ENCODE peak calls at places on chromosome 13, in nine cellular contexts. One of them, this sample, is unnamed.

GRCh38 chr13:56869671-56870070 is 271.0 kb upstream of the PRR20A start:
- DNase-seq in cardiac fibroblast: no peak
- DNase-seq in fibroblast of pulmonary artery: no peak
- DNase-seq in AG04450: no peak
- DNase-seq in omental fat pad: no peak
- DNase-seq in mesothelial cell of epicardium: no peak
- DNase-seq in AG10803: no peak
- DNase-seq in AG09309: no peak
- DNase-seq in heart right ventricle: no peak
- DNase-seq in this sample: no peak

GRCh38 chr13:88623150-88623549 is 952.0 kb downstream of the SLITRK5 start:
- DNase-seq in cardiac fibroblast: no peak
- DNase-seq in fibroblast of pulmonary artery: peak; percentile 17
- DNase-seq in AG04450: no peak
- DNase-seq in omental fat pad: no peak
- DNase-seq in mesothelial cell of epicardium: no peak
- DNase-seq in AG10803: no peak
- DNase-seq in AG09309: no peak
- DNase-seq in heart right ventricle: no peak
- DNase-seq in this sample: no peak

GRCh38 chr13:76723551-76724232 is 162.5 kb downstream of the KCTD12 start:
- DNase-seq in cardiac fibroblast: peak; percentile 84
- DNase-seq in fibroblast of pulmonary artery: peak; percentile 94
- DNase-seq in AG04450: peak; percentile 54
- DNase-seq in omental fat pad: no peak
- DNase-seq in mesothelial cell of epicardium: no peak
- DNase-seq in AG10803: peak; percentile 96
- DNase-seq in AG09309: peak; percentile 48
- DNase-seq in heart right ventricle: peak; percentile 12
- DNase-seq in this sample: no peak

GRCh38 chr13:108176685-108177274 is 38.6 kb downstream of the LIG4 start:
- DNase-seq in cardiac fibroblast: peak; percentile 25
- DNase-seq in fibroblast of pulmonary artery: peak; percentile 38
- DNase-seq in AG04450: no peak
- DNase-seq in omental fat pad: no peak
- DNase-seq in mesothelial cell of epicardium: no peak
- DNase-seq in AG10803: no peak
- DNase-seq in AG09309: no peak
- DNase-seq in heart right ventricle: no peak
- DNase-seq in this sample: no peak

GRCh38 chr13:102847272-102848234 is 1.7 kb downstream of the ERCC5 start:
- DNase-seq in cardiac fibroblast: peak; percentile 70
- DNase-seq in fibroblast of pulmonary artery: peak; percentile 70
- DNase-seq in AG04450: no peak
- DNase-seq in omental fat pad: no peak
- DNase-seq in mesothelial cell of epicardium: no peak
- DNase-seq in AG10803: peak; percentile 54
- DNase-seq in AG09309: no peak
- DNase-seq in heart right ventricle: no peak
- DNase-seq in this sample: no peak

GRCh38 chr13:109389456-109389855 is 396.9 kb downstream of the IRS2 start:
- DNase-seq in cardiac fibroblast: no peak
- DNase-seq in fibroblast of pulmonary artery: no peak
- DNase-seq in AG04450: no peak
- DNase-seq in omental fat pad: no peak
- DNase-seq in mesothelial cell of epicardium: no peak
- DNase-seq in AG10803: peak; percentile 78
- DNase-seq in AG09309: no peak
- DNase-seq in heart right ventricle: no peak
- DNase-seq in this sample: no peak

GRCh38 chr13:62110079-62110478 is 694.4 kb upstream of the PCDH20 start:
- DNase-seq in cardiac fibroblast: no peak
- DNase-seq in fibroblast of pulmonary artery: no peak
- DNase-seq in AG04450: no peak
- DNase-seq in omental fat pad: no peak
- DNase-seq in mesothelial cell of epicardium: no peak
- DNase-seq in AG10803: no peak
- DNase-seq in AG09309: no peak
- DNase-seq in heart right ventricle: no peak
- DNase-seq in this sample: no peak

GRCh38 chr13:73416093-73416492 is 357.3 kb downstream of the KLF5 start:
- DNase-seq in cardiac fibroblast: no peak
- DNase-seq in fibroblast of pulmonary artery: no peak
- DNase-seq in AG04450: no peak
- DNase-seq in omental fat pad: no peak
- DNase-seq in mesothelial cell of epicardium: no peak
- DNase-seq in AG10803: peak; percentile 63
- DNase-seq in AG09309: no peak
- DNase-seq in heart right ventricle: no peak
- DNase-seq in this sample: no peak

GRCh38 chr13:48976677-48977625 is 1.2 kb downstream of the FNDC3A start:
- DNase-seq in cardiac fibroblast: peak; percentile 6
- DNase-seq in fibroblast of pulmonary artery: peak; percentile 20
- DNase-seq in AG04450: no peak
- DNase-seq in omental fat pad: no peak
- DNase-seq in mesothelial cell of epicardium: no peak
- DNase-seq in AG10803: peak; percentile 1
- DNase-seq in AG09309: no peak
- DNase-seq in heart right ventricle: no peak
- DNase-seq in this sample: no peak

GRCh38 chr13:108120332-108120731 is 95.0 kb downstream of the LIG4 start:
- DNase-seq in cardiac fibroblast: no peak
- DNase-seq in fibroblast of pulmonary artery: no peak
- DNase-seq in AG04450: no peak
- DNase-seq in omental fat pad: no peak
- DNase-seq in mesothelial cell of epicardium: no peak
- DNase-seq in AG10803: no peak
- DNase-seq in AG09309: no peak
- DNase-seq in heart right ventricle: no peak
- DNase-seq in this sample: no peak

GRCh38 chr13:74132152-74132767 is 1.9 kb downstream of the KLF12 start:
- DNase-seq in cardiac fibroblast: peak; percentile 49
- DNase-seq in fibroblast of pulmonary artery: peak; percentile 46
- DNase-seq in AG04450: no peak
- DNase-seq in omental fat pad: no peak
- DNase-seq in mesothelial cell of epicardium: no peak
- DNase-seq in AG10803: no peak
- DNase-seq in AG09309: no peak
- DNase-seq in heart right ventricle: no peak
- DNase-seq in this sample: no peak

GRCh38 chr13:86757236-86757978 is 913.8 kb upstream of the SLITRK5 start:
- DNase-seq in cardiac fibroblast: no peak
- DNase-seq in fibroblast of pulmonary artery: no peak
- DNase-seq in AG04450: no peak
- DNase-seq in omental fat pad: no peak
- DNase-seq in mesothelial cell of epicardium: no peak
- DNase-seq in AG10803: no peak
- DNase-seq in AG09309: no peak
- DNase-seq in heart right ventricle: no peak
- DNase-seq in this sample: no peak

GRCh38 chr13:51502206-51502651 is 49.4 kb upstream of the INTS6 start:
- DNase-seq in cardiac fibroblast: no peak
- DNase-seq in fibroblast of pulmonary artery: no peak
- DNase-seq in AG04450: no peak
- DNase-seq in omental fat pad: no peak
- DNase-seq in mesothelial cell of epicardium: no peak
- DNase-seq in AG10803: no peak
- DNase-seq in AG09309: no peak
- DNase-seq in heart right ventricle: no peak
- DNase-seq in this sample: no peak

GRCh38 chr13:101465877-101466276 is 13.4 kb downstream of the ITGBL1 start:
- DNase-seq in cardiac fibroblast: no peak
- DNase-seq in fibroblast of pulmonary artery: no peak
- DNase-seq in AG04450: no peak
- DNase-seq in omental fat pad: no peak
- DNase-seq in mesothelial cell of epicardium: no peak
- DNase-seq in AG10803: peak; percentile 48
- DNase-seq in AG09309: no peak
- DNase-seq in heart right ventricle: no peak
- DNase-seq in this sample: no peak

GRCh38 chr13:43848250-43848649 is 31.3 kb downstream of the CCDC122 start:
- DNase-seq in cardiac fibroblast: peak; percentile 91
- DNase-seq in fibroblast of pulmonary artery: peak; percentile 95
- DNase-seq in AG04450: peak; percentile 21
- DNase-seq in omental fat pad: no peak
- DNase-seq in mesothelial cell of epicardium: no peak
- DNase-seq in AG10803: peak; percentile 89
- DNase-seq in AG09309: peak; percentile 72
- DNase-seq in heart right ventricle: no peak
- DNase-seq in this sample: no peak

GRCh38 chr13:80654638-80655249 is 313.8 kb upstream of the SPRY2 start:
- DNase-seq in cardiac fibroblast: no peak
- DNase-seq in fibroblast of pulmonary artery: no peak
- DNase-seq in AG04450: no peak
- DNase-seq in omental fat pad: no peak
- DNase-seq in mesothelial cell of epicardium: no peak
- DNase-seq in AG10803: no peak
- DNase-seq in AG09309: no peak
- DNase-seq in heart right ventricle: no peak
- DNase-seq in this sample: no peak

GRCh38 chr13:80658705-80659104 is 317.8 kb upstream of the SPRY2 start:
- DNase-seq in cardiac fibroblast: no peak
- DNase-seq in fibroblast of pulmonary artery: no peak
- DNase-seq in AG04450: no peak
- DNase-seq in omental fat pad: no peak
- DNase-seq in mesothelial cell of epicardium: no peak
- DNase-seq in AG10803: no peak
- DNase-seq in AG09309: no peak
- DNase-seq in heart right ventricle: no peak
- DNase-seq in this sample: no peak

GRCh38 chr13:80655778-80656518 is 315.0 kb upstream of the SPRY2 start:
- DNase-seq in cardiac fibroblast: no peak
- DNase-seq in fibroblast of pulmonary artery: no peak
- DNase-seq in AG04450: no peak
- DNase-seq in omental fat pad: no peak
- DNase-seq in mesothelial cell of epicardium: no peak
- DNase-seq in AG10803: no peak
- DNase-seq in AG09309: no peak
- DNase-seq in heart right ventricle: no peak
- DNase-seq in this sample: no peak
- TF ChIP-seq CTCF in cardiac fibroblast: no peak
- TF ChIP-seq CTCF in fibroblast of pulmonary artery: no peak
- TF ChIP-seq CTCF in AG04450: no peak
- TF ChIP-seq CTCF in omental fat pad: no peak
- TF ChIP-seq CTCF in mesothelial cell of epicardium: no peak
- TF ChIP-seq CTCF in AG10803: no peak
- TF ChIP-seq CTCF in AG09309: no peak
- TF ChIP-seq CTCF in heart right ventricle: no peak
- TF ChIP-seq CTCF in this sample: no peak

DNA sequence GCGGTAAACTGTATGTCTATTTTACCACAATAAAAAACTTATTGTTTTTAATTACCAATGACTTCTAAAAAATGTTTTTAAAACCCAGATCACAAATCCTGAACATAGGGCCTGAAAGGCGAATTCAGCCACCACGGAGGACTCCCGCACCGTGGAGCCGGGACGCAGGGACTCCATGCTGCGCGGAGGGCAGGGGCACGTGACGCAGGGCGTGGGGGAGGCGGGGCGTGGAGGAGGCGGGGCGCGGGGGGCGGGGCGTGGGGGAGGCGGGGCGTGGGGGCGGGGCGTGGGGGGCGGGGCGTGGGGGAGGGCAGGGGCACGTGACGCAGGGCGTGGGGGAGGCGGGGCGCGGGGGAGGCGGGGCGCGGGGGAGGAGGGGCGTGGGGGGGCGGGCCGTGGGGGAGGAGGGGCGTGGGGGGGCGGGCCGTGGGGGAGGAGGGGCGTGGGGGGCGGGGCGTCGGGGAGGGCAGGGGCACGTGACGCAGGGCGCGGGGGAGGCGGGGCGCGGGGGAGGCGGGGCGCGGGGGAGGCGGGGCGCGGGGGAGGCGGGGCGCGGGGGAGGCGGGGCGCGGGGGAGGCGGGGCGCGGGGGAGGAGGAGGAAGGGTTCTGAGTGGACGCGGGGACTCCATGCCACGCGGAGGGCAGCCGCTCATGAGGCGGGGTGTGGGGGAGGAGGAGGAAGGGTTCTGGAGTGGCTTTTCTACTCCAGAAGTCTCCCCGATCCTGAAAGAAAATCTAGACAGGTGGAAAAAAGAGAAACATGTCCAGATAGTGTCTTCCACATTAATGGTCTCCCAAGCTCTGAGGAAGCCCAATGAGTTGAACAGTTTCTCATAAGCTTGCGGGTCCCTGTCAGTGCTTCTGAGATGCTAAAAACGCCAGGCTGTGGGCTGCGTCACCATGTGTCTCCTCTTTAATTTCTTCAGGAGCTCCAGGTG is 4.4 kb upstream of the PROZ start:
- DNase-seq in cardiac fibroblast: peak; percentile 76
- DNase-seq in fibroblast of pulmonary artery: peak; percentile 68
- DNase-seq in AG04450: no peak
- DNase-seq in omental fat pad: peak; percentile 52
- DNase-seq in mesothelial cell of epicardium: peak; percentile 75
- DNase-seq in AG10803: peak; percentile 58
- DNase-seq in AG09309: no peak
- DNase-seq in heart right ventricle: peak; percentile 83
- DNase-seq in this sample: peak; percentile 62
- TF ChIP-seq CTCF in cardiac fibroblast: no peak
- TF ChIP-seq CTCF in fibroblast of pulmonary artery: no peak
- TF ChIP-seq CTCF in AG04450: no peak
- TF ChIP-seq CTCF in omental fat pad: no peak
- TF ChIP-seq CTCF in mesothelial cell of epicardium: no peak
- TF ChIP-seq CTCF in AG10803: no peak
- TF ChIP-seq CTCF in AG09309: no peak
- TF ChIP-seq CTCF in heart right ventricle: no peak
- TF ChIP-seq CTCF in this sample: no peak

DNA sequence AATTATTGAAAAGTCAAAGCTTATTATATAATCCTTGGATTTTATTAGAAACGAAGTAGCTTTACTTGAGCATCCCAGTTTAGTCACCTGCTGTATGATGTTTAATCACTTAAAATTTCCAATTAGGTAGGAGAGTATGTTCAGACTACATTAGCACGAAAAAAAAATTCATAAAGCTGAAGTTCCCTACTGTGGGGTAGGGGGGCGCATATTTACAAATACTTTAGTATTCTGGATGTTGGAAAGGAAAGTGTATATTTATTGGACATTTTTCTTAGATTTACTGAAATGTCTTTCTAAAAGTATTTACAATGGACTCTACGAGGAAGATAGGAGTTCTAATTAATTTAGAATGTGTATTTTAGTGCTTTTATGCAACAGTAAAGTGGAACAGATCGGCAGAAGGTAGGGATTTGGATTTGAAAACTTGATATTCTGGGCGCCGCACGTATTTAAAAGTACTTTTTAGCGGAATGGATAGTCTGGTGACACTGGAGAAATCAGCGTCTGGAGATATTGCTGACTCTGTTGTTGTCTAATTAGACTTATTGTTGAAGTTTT is 1.9 kb downstream of the CDK8 start:
- DNase-seq in cardiac fibroblast: peak; percentile 30
- DNase-seq in fibroblast of pulmonary artery: peak; percentile 20
- DNase-seq in AG04450: no peak
- DNase-seq in omental fat pad: no peak
- DNase-seq in mesothelial cell of epicardium: no peak
- DNase-seq in AG10803: no peak
- DNase-seq in AG09309: no peak
- DNase-seq in heart right ventricle: no peak
- DNase-seq in this sample: no peak
- TF ChIP-seq CTCF in cardiac fibroblast: peak; percentile 37
- TF ChIP-seq CTCF in fibroblast of pulmonary artery: peak; percentile 51
- TF ChIP-seq CTCF in AG04450: peak; percentile 49
- TF ChIP-seq CTCF in omental fat pad: no peak
- TF ChIP-seq CTCF in mesothelial cell of epicardium: no peak
- TF ChIP-seq CTCF in AG10803: peak; percentile 41
- TF ChIP-seq CTCF in AG09309: peak; percentile 16
- TF ChIP-seq CTCF in heart right ventricle: no peak
- TF ChIP-seq CTCF in this sample: peak; percentile 37

GRCh38 chr13:27728271-27728670 is 64.0 kb upstream of the GSX1 start:
- DNase-seq in cardiac fibroblast: no peak
- DNase-seq in fibroblast of pulmonary artery: no peak
- DNase-seq in AG04450: no peak
- DNase-seq in omental fat pad: no peak
- DNase-seq in mesothelial cell of epicardium: no peak
- DNase-seq in AG10803: no peak
- DNase-seq in AG09309: no peak
- DNase-seq in heart right ventricle: no peak
- DNase-seq in this sample: no peak
- TF ChIP-seq CTCF in cardiac fibroblast: no peak
- TF ChIP-seq CTCF in fibroblast of pulmonary artery: no peak
- TF ChIP-seq CTCF in AG04450: no peak
- TF ChIP-seq CTCF in omental fat pad: no peak
- TF ChIP-seq CTCF in mesothelial cell of epicardium: no peak
- TF ChIP-seq CTCF in AG10803: no peak
- TF ChIP-seq CTCF in AG09309: no peak
- TF ChIP-seq CTCF in heart right ventricle: no peak
- TF ChIP-seq CTCF in this sample: no peak

This sample was measured in natural killer cell.